ENCODE peak calls at places on chromosomes 5 and 9, in nine cellular contexts. One of them, this sample, is unnamed.

GRCh38 chr5:10481241-10481932 is 39.7 kb downstream of the ROPN1L start:
- DNase-seq in T-helper 2 cell: no peak
- DNase-seq in GM12878: no peak
- DNase-seq in effector memory CD8-positive, alpha-beta T cell: no peak
- DNase-seq in heart right ventricle: no peak
- DNase-seq in GM19239: no peak
- DNase-seq in T-helper 17 cell: no peak
- DNase-seq in NCI-H187 treated with DMSO at 0.1 percent for 48 hours: no peak
- DNase-seq in NCI-H2081: no peak
- DNase-seq in this sample: no peak

GRCh38 chr9:112726428-112726827 is 8.5 kb upstream of the INIP start:
- DNase-seq in NCI-H187 treated with DMSO at 0.1 percent for 48 hours: no peak
- DNase-seq in GM12878: no peak
- DNase-seq in GM19239: no peak
- DNase-seq in T-helper 17 cell: no peak
- DNase-seq in NCI-H2081: no peak
- DNase-seq in effector memory CD8-positive, alpha-beta T cell: no peak
- DNase-seq in T-helper 2 cell: no peak
- DNase-seq in heart right ventricle: no peak
- DNase-seq in this sample: no peak

GRCh38 chr5:146467729-146468128 is 20.6 kb downstream of the TCERG1 start:
- DNase-seq in heart right ventricle: no peak
- DNase-seq in T-helper 17 cell: no peak
- DNase-seq in T-helper 2 cell: no peak
- DNase-seq in GM12878: no peak
- DNase-seq in effector memory CD8-positive, alpha-beta T cell: no peak
- DNase-seq in NCI-H187 treated with DMSO at 0.1 percent for 48 hours: no peak
- DNase-seq in GM19239: no peak
- DNase-seq in NCI-H2081: no peak
- DNase-seq in this sample: no peak

GRCh38 chr9:114006155-114006550 is 71.9 kb downstream of the AMBP start:
- DNase-seq in NCI-H187 treated with DMSO at 0.1 percent for 48 hours: no peak
- DNase-seq in NCI-H2081: no peak
- DNase-seq in T-helper 17 cell: no peak
- DNase-seq in GM12878: no peak
- DNase-seq in T-helper 2 cell: no peak
- DNase-seq in effector memory CD8-positive, alpha-beta T cell: no peak
- DNase-seq in heart right ventricle: no peak
- DNase-seq in GM19239: no peak
- DNase-seq in this sample: peak

GRCh38 chr5:115258001-115258400 is 4.7 kb downstream of the PGGT1B start:
- DNase-seq in NCI-H187 treated with DMSO at 0.1 percent for 48 hours: no peak
- DNase-seq in heart right ventricle: no peak
- DNase-seq in T-helper 2 cell: no peak
- DNase-seq in NCI-H2081: no peak
- DNase-seq in GM19239: no peak
- DNase-seq in T-helper 17 cell: no peak
- DNase-seq in effector memory CD8-positive, alpha-beta T cell: no peak
- DNase-seq in GM12878: no peak
- DNase-seq in this sample: no peak

GRCh38 chr9:89427621-89428221 is 70.2 kb downstream of the SEMA4D start:
- DNase-seq in T-helper 2 cell: peak
- DNase-seq in heart right ventricle: no peak
- DNase-seq in GM19239: no peak
- DNase-seq in T-helper 17 cell: no peak
- DNase-seq in GM12878: no peak
- DNase-seq in NCI-H187 treated with DMSO at 0.1 percent for 48 hours: no peak
- DNase-seq in effector memory CD8-positive, alpha-beta T cell: peak
- DNase-seq in NCI-H2081: no peak
- DNase-seq in this sample: no peak

GRCh38 chr9:84322830-84323229 is 17.7 kb downstream of the SLC28A3 start:
- DNase-seq in T-helper 2 cell: no peak
- DNase-seq in heart right ventricle: no peak
- DNase-seq in NCI-H187 treated with DMSO at 0.1 percent for 48 hours: no peak
- DNase-seq in GM19239: no peak
- DNase-seq in NCI-H2081: no peak
- DNase-seq in effector memory CD8-positive, alpha-beta T cell: no peak
- DNase-seq in GM12878: no peak
- DNase-seq in T-helper 17 cell: no peak
- DNase-seq in this sample: no peak

GRCh38 chr9:111118256-111118950 is 80.1 kb upstream of the LPAR1 start:
- DNase-seq in T-helper 17 cell: no peak
- DNase-seq in GM19239: no peak
- DNase-seq in effector memory CD8-positive, alpha-beta T cell: no peak
- DNase-seq in NCI-H2081: no peak
- DNase-seq in heart right ventricle: no peak
- DNase-seq in T-helper 2 cell: no peak
- DNase-seq in NCI-H187 treated with DMSO at 0.1 percent for 48 hours: no peak
- DNase-seq in GM12878: no peak
- DNase-seq in this sample: no peak

GRCh38 chr5:28516657-28517175 is 1478.3 kb upstream of the CDH9 start:
- DNase-seq in T-helper 2 cell: no peak
- DNase-seq in NCI-H187 treated with DMSO at 0.1 percent for 48 hours: no peak
- DNase-seq in effector memory CD8-positive, alpha-beta T cell: no peak
- DNase-seq in GM12878: no peak
- DNase-seq in T-helper 17 cell: no peak
- DNase-seq in GM19239: no peak
- DNase-seq in NCI-H2081: no peak
- DNase-seq in heart right ventricle: no peak
- DNase-seq in this sample: no peak

GRCh38 chr5:165328856-165329255 is 1823.4 kb downstream of the MAT2B start:
- DNase-seq in heart right ventricle: no peak
- DNase-seq in effector memory CD8-positive, alpha-beta T cell: no peak
- DNase-seq in GM19239: no peak
- DNase-seq in GM12878: no peak
- DNase-seq in T-helper 2 cell: no peak
- DNase-seq in T-helper 17 cell: no peak
- DNase-seq in NCI-H187 treated with DMSO at 0.1 percent for 48 hours: no peak
- DNase-seq in NCI-H2081: no peak
- DNase-seq in this sample: no peak

GRCh38 chr9:103266064-103266463 is 270.9 kb downstream of the CYLC2 start:
- DNase-seq in NCI-H2081: no peak
- DNase-seq in T-helper 17 cell: no peak
- DNase-seq in T-helper 2 cell: no peak
- DNase-seq in NCI-H187 treated with DMSO at 0.1 percent for 48 hours: no peak
- DNase-seq in GM19239: no peak
- DNase-seq in GM12878: no peak
- DNase-seq in heart right ventricle: no peak
- DNase-seq in effector memory CD8-positive, alpha-beta T cell: no peak
- DNase-seq in this sample: no peak

GRCh38 chr5:10331341-10331796 is 22.1 kb upstream of the MARCHF6 start:
- DNase-seq in heart right ventricle: peak
- DNase-seq in T-helper 17 cell: no peak
- DNase-seq in effector memory CD8-positive, alpha-beta T cell: no peak
- DNase-seq in NCI-H187 treated with DMSO at 0.1 percent for 48 hours: no peak
- DNase-seq in NCI-H2081: peak
- DNase-seq in GM12878: no peak
- DNase-seq in T-helper 2 cell: no peak
- DNase-seq in GM19239: no peak
- DNase-seq in this sample: peak

GRCh38 chr9:129256959-129257713 is 79.1 kb upstream of the IER5L start:
- DNase-seq in effector memory CD8-positive, alpha-beta T cell: no peak
- DNase-seq in heart right ventricle: no peak
- DNase-seq in T-helper 17 cell: no peak
- DNase-seq in T-helper 2 cell: no peak
- DNase-seq in NCI-H2081: no peak
- DNase-seq in GM19239: no peak
- DNase-seq in NCI-H187 treated with DMSO at 0.1 percent for 48 hours: no peak
- DNase-seq in GM12878: no peak
- DNase-seq in this sample: no peak

GRCh38 chr9:30978000-30978399 is 1406.4 kb upstream of the ACO1 start:
- DNase-seq in T-helper 2 cell: no peak
- DNase-seq in GM12878: no peak
- DNase-seq in T-helper 17 cell: no peak
- DNase-seq in GM19239: no peak
- DNase-seq in NCI-H187 treated with DMSO at 0.1 percent for 48 hours: no peak
- DNase-seq in effector memory CD8-positive, alpha-beta T cell: no peak
- DNase-seq in NCI-H2081: no peak
- DNase-seq in heart right ventricle: no peak
- DNase-seq in this sample: no peak

GRCh38 chr5:7876867-7877266 is 7.9 kb downstream of the MTRR start:
- DNase-seq in effector memory CD8-positive, alpha-beta T cell: no peak
- DNase-seq in GM19239: no peak
- DNase-seq in T-helper 17 cell: no peak
- DNase-seq in GM12878: no peak
- DNase-seq in T-helper 2 cell: no peak
- DNase-seq in heart right ventricle: no peak
- DNase-seq in NCI-H187 treated with DMSO at 0.1 percent for 48 hours: no peak
- DNase-seq in NCI-H2081: no peak
- DNase-seq in this sample: no peak

GRCh38 chr9:129687391-129687790 is 21.9 kb downstream of the PRRX2 start:
- DNase-seq in NCI-H2081: no peak
- DNase-seq in T-helper 2 cell: no peak
- DNase-seq in T-helper 17 cell: no peak
- DNase-seq in heart right ventricle: no peak
- DNase-seq in GM19239: no peak
- DNase-seq in effector memory CD8-positive, alpha-beta T cell: no peak
- DNase-seq in GM12878: no peak
- DNase-seq in NCI-H187 treated with DMSO at 0.1 percent for 48 hours: no peak
- DNase-seq in this sample: no peak

This sample was measured in osteocyte.